ENCODE peak calls at places on chromosome 19, in ten cellular contexts. T is dermis blood vessel endothelial cell; X is AG04449; U is AG09309; M is GM23248; F is naive thymus-derived CD8-positive, alpha-beta T cell; V is sigmoid colon; N is ureter; H is OCI-M1; Y is iris pigment epithelial cell. C is an unnamed sample.

GRCh38 chr19:13460045-13460444 is 46.2 kb downstream of the CACNA1A start:
- DNase-seq in T (no peak), X (no peak), U (no peak), M (no peak), F (no peak), V (no peak), N (no peak), H (no peak), Y (no peak), C (no peak)

GRCh38 chr19:38062959-38063786 is 156.2 kb downstream of the SIPA1L3 start:
- DNase-seq in T (peak; percentile 21), X (no peak), U (no peak), M (no peak), F (no peak), V (peak; percentile 68), N (no peak), H (no peak), Y (no peak), C (no peak)

GRCh38 chr19:31586282-31586681 is 237.0 kb upstream of the TSHZ3 start:
- DNase-seq in T (no peak), X (peak; percentile 5), U (no peak), M (peak; percentile 3), F (no peak), V (no peak), N (no peak), H (no peak), Y (peak; percentile 10), C (no peak)

GRCh38 chr19:40806385-40807146 is 7.6 kb downstream of the EGLN2 start:
- DNase-seq in T (peak; percentile 99), X (peak; percentile 63), U (peak; percentile 78), M (peak; percentile 94), F (peak; percentile 80), V (peak; percentile 92), N (peak; percentile 79), H (peak; percentile 53), Y (peak; percentile 97), C (no peak)

GRCh38 chr19:13078897-13079541 is 23.6 kb downstream of the LYL1 start:
- DNase-seq in T (no peak), X (no peak), U (no peak), M (no peak), F (no peak), V (peak; percentile 91), N (peak; percentile 59), H (no peak), Y (no peak), C (no peak)

GRCh38 chr19:42207767-42208259 is 9.7 kb downstream of the DEDD2 start:
- DNase-seq in T (peak; percentile 69), X (peak; percentile 40), U (no peak), M (peak; percentile 93), F (no peak), V (no peak), N (peak; percentile 73), H (peak; percentile 25), Y (peak; percentile 90), C (no peak)

GRCh38 chr19:17522988-17523872 is 11.8 kb downstream of the PGLS start:
- DNase-seq in T (peak; percentile 50), X (no peak), U (no peak), M (no peak), F (peak; percentile 54), V (peak; percentile 74), N (no peak), H (peak; percentile 62), Y (no peak), C (no peak)

GRCh38 chr19:49809987-49810389 is 3.1 kb downstream of the FUZ start:
- DNase-seq in T (no peak), X (no peak), U (no peak), M (no peak), F (no peak), V (no peak), N (no peak), H (no peak), Y (no peak), C (no peak)

GRCh38 chr19:50435627-50436026 is 2.9 kb downstream of the MYBPC2 start:
- DNase-seq in T (no peak), X (no peak), U (no peak), M (no peak), F (no peak), V (no peak), N (no peak), H (no peak), Y (no peak), C (no peak)

GRCh38 chr19:28171983-28172382 is 1041.0 kb downstream of the UQCRFS1 start:
- DNase-seq in T (no peak), X (no peak), U (no peak), M (no peak), F (no peak), V (no peak), N (no peak), H (no peak), Y (no peak), C (no peak)

GRCh38 chr19:15532779-15533521 is 24.6 kb downstream of the CYP4F22 start:
- DNase-seq in T (no peak), X (no peak), U (no peak), M (peak; percentile 58), F (no peak), V (no peak), N (no peak), H (no peak), Y (no peak), C (no peak)

GRCh38 chr19:5093297-5093858 is 124.5 kb downstream of the KDM4B start:
- DNase-seq in T (no peak), X (no peak), U (no peak), M (no peak), F (no peak), V (no peak), N (no peak), H (no peak), Y (no peak), C (no peak)

GRCh38 chr19:48248081-48248833 is 7.5 kb downstream of the CARD8 start:
- DNase-seq in T (no peak), X (no peak), U (no peak), M (no peak), F (no peak), V (no peak), N (no peak), H (no peak), Y (no peak), C (no peak)

GRCh38 chr19:49552749-49553148 is 24.9 kb downstream of the RCN3 start:
- DNase-seq in T (no peak), X (no peak), U (no peak), M (no peak), F (peak; percentile 45), V (no peak), N (no peak), H (no peak), Y (no peak), C (no peak)

GRCh38 chr19:55344444-55344843 is 4.8 kb downstream of the KMT5C start:
- DNase-seq in T (no peak), X (no peak), U (no peak), M (no peak), F (no peak), V (no peak), N (peak; percentile 72), H (no peak), Y (no peak), C (no peak)

GRCh38 chr19:17725422-17726078 is 6.3 kb downstream of the MAP1S start:
- DNase-seq in T (no peak), X (no peak), U (no peak), M (no peak), F (no peak), V (no peak), N (no peak), H (no peak), Y (no peak), C (no peak)

GRCh38 chr19:4343056-4343844 is at the start of gene MPND:
- DNase-seq in T (peak; percentile 89), X (no peak), U (no peak), M (peak; percentile 91), F (peak; percentile 91), V (peak; percentile 95), N (peak; percentile 94), H (peak; percentile 83), Y (peak; percentile 79), C (peak; percentile 45)

GRCh38 chr19:41431426-41432386 is 4.5 kb upstream of the B3GNT8 start:
- DNase-seq in T (peak; percentile 72), X (no peak), U (no peak), M (peak; percentile 49), F (no peak), V (no peak), N (no peak), H (peak; percentile 61), Y (peak; percentile 47), C (no peak)

GRCh38 chr19:45607071-45608029 is 5.3 kb upstream of the GPR4 start:
- DNase-seq in T (peak; percentile 85), X (no peak), U (no peak), M (peak; percentile 81), F (peak; percentile 33), V (peak; percentile 87), N (peak; percentile 79), H (peak; percentile 82), Y (peak; percentile 47), C (no peak)

GRCh38 chr19:42496551-42497133 is 31.6 kb downstream of the CEACAM1 start:
- DNase-seq in T (no peak), X (no peak), U (no peak), M (no peak), F (no peak), V (no peak), N (no peak), H (no peak), Y (no peak), C (no peak)

GRCh38 chr19:28609944-28610343 is 603.0 kb downstream of the UQCRFS1 start:
- DNase-seq in T (no peak), X (no peak), U (no peak), M (no peak), F (no peak), V (no peak), N (peak; percentile 14), H (no peak), Y (no peak), C (no peak)

GRCh38 chr19:7986321-7987083 is 18.9 kb downstream of the ELAVL1 start:
- DNase-seq in T (peak; percentile 72), X (peak; percentile 10), U (peak; percentile 7), M (peak; percentile 79), F (no peak), V (no peak), N (no peak), H (no peak), Y (peak; percentile 79), C (no peak)

C was measured in HS-5.